ENCODE peak calls at places on chromosomes 5 and 9, in nine cellular contexts. E is neural progenitor cell; V is colonic mucosa; A is progenitor cell of endocrine pancreas; U is lower lobe of right lung; D is CD4-positive, alpha-beta T cell; I is nephron progenitor cell; M is mammary epithelial cell; X is transverse colon. G is an unnamed sample.

GRCh38 chr5:129903466-129904101 is 681 bp upstream of the CHSY3 start:
- DNase-seq in U (no peak), E (peak), V (no peak), A (no peak), M (peak), I (no peak), X (no peak), D (no peak), G (no peak)

GRCh38 chr9:37390759-37391158 is 31.7 kb upstream of the GRHPR start:
- DNase-seq in M (peak), A (no peak), D (no peak), U (no peak), X (peak), V (peak), I (peak), E (peak), G (peak)

GRCh38 chr9:134537891-134538520 is 103.6 kb upstream of the COL5A1 start:
- DNase-seq in M (no peak), X (no peak), D (no peak), A (no peak), V (no peak), I (no peak), U (peak), E (no peak), G (no peak)

GRCh38 chr5:140855772-140856674 is at the start of gene PCDHA10:
- DNase-seq in D (no peak), X (no peak), E (peak), V (no peak), M (no peak), A (no peak), I (no peak), U (no peak), G (no peak)

GRCh38 chr5:177431317-177432142 is 5.1 kb downstream of the GRK6 start:
- DNase-seq in U (peak), M (no peak), V (no peak), I (no peak), A (no peak), X (peak), E (no peak), D (no peak), G (no peak)

GRCh38 chr5:174535691-174536090 is 188.7 kb upstream of the MSX2 start:
- DNase-seq in I (no peak), A (no peak), M (peak), V (no peak), U (no peak), X (no peak), E (peak), D (no peak), G (no peak)

GRCh38 chr5:38323645-38324295 is 65.4 kb downstream of the EGFLAM start:
- DNase-seq in E (no peak), M (peak), U (no peak), V (no peak), D (no peak), I (no peak), X (no peak), A (no peak), G (no peak)

GRCh38 chr9:121672213-121672612 is 20.8 kb downstream of the DAB2IP start:
- DNase-seq in M (no peak), V (no peak), I (no peak), E (no peak), U (peak), A (no peak), X (no peak), D (no peak), G (no peak)

GRCh38 chr9:130104413-130105193 is 50.9 kb downstream of the GPR107 start:
- DNase-seq in U (peak), D (no peak), I (no peak), E (no peak), M (no peak), A (no peak), V (no peak), X (no peak), G (no peak)

GRCh38 chr5:88660947-88661869 is 221.8 kb downstream of the MEF2C start:
- DNase-seq in E (peak), D (peak), V (peak), I (peak), X (peak), U (no peak), A (peak), M (peak), G (peak)

GRCh38 chr9:35366627-35367026 is 123.3 kb upstream of the RUSC2 start:
- DNase-seq in A (no peak), I (no peak), M (no peak), U (no peak), D (no peak), X (no peak), V (no peak), E (no peak), G (no peak)

GRCh38 chr9:123551636-123552203 is 195.7 kb downstream of the CRB2 start:
- DNase-seq in U (no peak), A (no peak), M (no peak), E (no peak), D (no peak), I (no peak), V (no peak), X (no peak), G (no peak)

GRCh38 chr9:77210116-77210515 is 32.8 kb downstream of the VPS13A start:
- DNase-seq in V (no peak), A (no peak), D (no peak), M (no peak), X (no peak), E (no peak), I (no peak), U (no peak), G (no peak)

GRCh38 chr5:107668154-107668932 is 2.4 kb downstream of the EFNA5 start:
- DNase-seq in D (no peak), V (no peak), I (no peak), U (no peak), A (no peak), X (no peak), M (peak), E (no peak), G (no peak)

GRCh38 chr5:180988011-180988410 is 635 bp upstream of the BTNL3 start:
- DNase-seq in X (peak), E (no peak), A (no peak), I (no peak), D (no peak), V (peak), M (no peak), U (no peak), G (no peak)

GRCh38 chr5:165622864-165623536 is 2117.6 kb downstream of the MAT2B start:
- DNase-seq in D (no peak), A (no peak), I (no peak), E (no peak), V (no peak), M (no peak), U (no peak), X (no peak), G (no peak)

GRCh38 chr9:253539-253938 is 38.9 kb downstream of the DOCK8 start:
- DNase-seq in D (no peak), X (no peak), V (no peak), M (no peak), E (no peak), I (no peak), A (no peak), U (no peak), G (no peak)

GRCh38 chr9:85258823-85259370 is 482.9 kb downstream of the AGTPBP1 start:
- DNase-seq in A (peak), E (peak), M (peak), I (peak), D (no peak), U (no peak), X (peak), V (peak), G (peak)

GRCh38 chr9:2157277-2158105 is 142.3 kb downstream of the SMARCA2 start:
- DNase-seq in U (peak), E (peak), X (peak), A (no peak), D (no peak), I (no peak), V (peak), M (peak), G (no peak)

GRCh38 chr5:92019376-92019990 is 636.4 kb upstream of the ARRDC3 start:
- DNase-seq in A (no peak), D (no peak), U (no peak), I (no peak), M (peak), V (no peak), E (no peak), X (no peak), G (no peak)

GRCh38 chr5:71969464-71969863 is 137.8 kb upstream of the MAP1B start:
- DNase-seq in E (no peak), U (no peak), M (peak), A (no peak), V (no peak), I (no peak), X (no peak), D (no peak), G (no peak)

GRCh38 chr5:96733771-96734498 is 71.8 kb downstream of the CAST start:
- DNase-seq in A (no peak), I (no peak), U (no peak), M (peak), X (no peak), V (no peak), D (no peak), E (no peak), G (no peak)

GRCh38 chr5:174457141-174457678 is 267.2 kb upstream of the MSX2 start:
- DNase-seq in D (no peak), X (no peak), A (no peak), V (no peak), M (no peak), I (no peak), U (no peak), E (no peak), G (no peak)

GRCh38 chr9:75096796-75097195 is 8.5 kb downstream of the OSTF1 start:
- DNase-seq in U (no peak), M (peak), A (no peak), I (no peak), V (no peak), D (no peak), X (no peak), E (no peak), G (no peak)

GRCh38 chr5:65722575-65723424 is 795 bp downstream of the NLN start:
- DNase-seq in X (no peak), D (no peak), I (peak), E (peak), U (no peak), A (no peak), V (peak), M (peak), G (peak)

GRCh38 chr9:81782313-81782712 is 93.0 kb upstream of the TLE1 start:
- DNase-seq in X (no peak), V (no peak), E (no peak), U (no peak), A (no peak), D (no peak), I (no peak), M (no peak), G (no peak)

GRCh38 chr5:893137-893506 is 438 bp downstream of the TRIP13 start:
- DNase-seq in U (no peak), M (no peak), A (no peak), X (no peak), D (no peak), I (peak), E (peak), V (no peak), G (no peak)

DNA sequence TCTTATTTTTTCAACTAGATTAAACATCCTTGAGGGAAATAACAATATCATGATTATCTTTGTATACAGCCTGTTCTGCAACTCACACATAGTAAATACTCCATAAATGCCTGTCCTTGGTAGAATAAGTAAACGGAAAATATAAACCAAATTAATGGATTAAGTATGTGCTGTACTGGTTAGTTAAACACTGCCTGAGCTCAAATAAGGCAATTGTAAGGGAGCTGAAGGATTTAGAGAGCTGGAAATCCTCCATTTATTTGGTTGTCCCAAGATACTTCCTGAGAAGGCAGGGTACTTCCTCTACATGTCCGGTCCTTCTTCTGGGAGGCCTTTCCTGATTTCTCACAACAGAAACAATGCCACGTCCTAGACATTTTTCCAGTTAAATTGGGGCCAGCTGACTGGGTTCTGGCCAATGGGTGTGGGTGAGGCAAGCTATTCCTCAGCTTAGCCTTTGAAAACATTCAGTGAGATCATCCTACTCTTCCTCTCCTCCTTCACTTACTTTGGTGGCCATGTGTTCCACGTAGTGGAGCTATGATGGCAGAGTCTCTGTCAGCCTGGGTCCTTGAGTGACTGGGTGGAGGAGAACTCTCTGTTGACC is 8.5 kb upstream of the C1QTNF3 start:
- DNase-seq in U (no peak), M (no peak), I (no peak), V (no peak), D (no peak), A (no peak), X (no peak), E (no peak), G (peak)
- TF ChIP-seq CTCF in U (no peak), M (no peak), I (no peak), V (no peak), D (no peak), A (no peak), X (no peak), E (no peak), G (no peak)

GRCh38 chr9:19946446-19947109 is 157.7 kb upstream of the SLC24A2 start:
- DNase-seq in V (no peak), D (no peak), E (peak), A (no peak), X (no peak), U (no peak), I (peak), M (peak), G (no peak)
- TF ChIP-seq CTCF in V (no peak), D (peak), E (peak), A (peak), X (peak), U (no peak), I (peak), M (peak), G (no peak)

GRCh38 chr9:135914921-135915320 is 7.6 kb upstream of the CAMSAP1 start:
- DNase-seq in A (no peak), X (no peak), V (no peak), D (no peak), M (no peak), U (no peak), E (no peak), I (no peak), G (no peak)
- TF ChIP-seq CTCF in A (no peak), X (no peak), V (no peak), D (no peak), M (no peak), U (no peak), E (no peak), I (no peak), G (no peak)

GRCh38 chr9:72695365-72695764 is 174.0 kb downstream of the TMC1 start:
- DNase-seq in X (no peak), M (no peak), I (no peak), V (no peak), U (no peak), D (no peak), E (no peak), A (no peak), G (no peak)
- TF ChIP-seq CTCF in X (no peak), M (no peak), I (no peak), V (no peak), U (no peak), D (no peak), E (no peak), A (no peak), G (no peak)

DNA sequence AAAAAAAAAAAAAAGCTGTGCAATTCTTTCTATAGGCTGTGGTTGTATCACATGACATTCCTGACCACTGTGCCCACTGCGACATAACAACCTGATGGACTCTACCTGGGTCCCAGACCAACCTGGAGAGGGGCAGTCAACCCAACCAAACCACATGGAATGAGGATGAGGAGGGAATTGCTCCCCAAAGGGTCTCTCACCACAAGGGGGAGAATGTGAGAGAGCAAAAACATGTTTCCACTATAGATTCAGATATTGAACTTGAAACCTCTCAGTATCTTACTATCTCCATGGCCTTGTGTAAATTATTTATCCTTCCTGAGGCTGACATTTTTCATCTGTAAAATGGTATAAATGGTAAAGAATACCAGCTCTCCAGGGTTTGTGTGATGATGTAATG is 66.9 kb upstream of the SV2C start:
- DNase-seq in A (no peak), U (no peak), M (no peak), I (no peak), E (no peak), D (no peak), V (no peak), X (no peak), G (no peak)
- TF ChIP-seq CTCF in A (peak), U (no peak), M (no peak), I (no peak), E (peak), D (no peak), V (no peak), X (peak), G (no peak)

GRCh38 chr5:78269088-78269703 is 25.3 kb downstream of the AP3B1 start:
- DNase-seq in D (no peak), X (no peak), V (no peak), A (no peak), E (no peak), M (no peak), I (no peak), U (no peak), G (no peak)
- TF ChIP-seq CTCF in D (peak), X (peak), V (peak), A (peak), E (peak), M (peak), I (peak), U (peak), G (peak)

G was measured in endothelial cell.